ENCODE peak calls at places on chromosomes 5 and 9, in five cellular contexts. One of them, this sample, is unnamed.
A peak's percentile ranks its signal among the peaks of the same experiment; 100 is the strongest.

GRCh38 chr9:35574578-35575104 is 30.4 kb upstream of the TESK1 start:
- DNase-seq in EL: no peak
- DNase-seq in ureter: no peak
- DNase-seq in activated CD8-positive, alpha-beta memory T cell treated with anti-CD3 and anti-CD28 coated beads, Interleukin-2, amount 10 ng/mL, durations not matched to agents 7 days and 5 days: no peak
- DNase-seq in activated CD4-positive, alpha-beta T cell treated with anti-CD3 and anti-CD28 coated beads, Interleukin-2, amount 50 U/mL, for 1 hour: no peak
- DNase-seq in this sample: no peak

GRCh38 chr9:79975471-79976316 is 403.9 kb downstream of the TLE4 start:
- DNase-seq in activated CD4-positive, alpha-beta T cell treated with anti-CD3 and anti-CD28 coated beads, Interleukin-2, amount 50 U/mL, for 1 hour: no peak
- DNase-seq in ureter: peak; percentile 45
- DNase-seq in EL: no peak
- DNase-seq in activated CD8-positive, alpha-beta memory T cell treated with anti-CD3 and anti-CD28 coated beads, Interleukin-2, amount 10 ng/mL, durations not matched to agents 7 days and 5 days: no peak
- DNase-seq in this sample: no peak

GRCh38 chr5:37767251-37767650 is 72.6 kb downstream of the GDNF start:
- DNase-seq in activated CD4-positive, alpha-beta T cell treated with anti-CD3 and anti-CD28 coated beads, Interleukin-2, amount 50 U/mL, for 1 hour: no peak
- DNase-seq in EL: no peak
- DNase-seq in activated CD8-positive, alpha-beta memory T cell treated with anti-CD3 and anti-CD28 coated beads, Interleukin-2, amount 10 ng/mL, durations not matched to agents 7 days and 5 days: no peak
- DNase-seq in ureter: no peak
- DNase-seq in this sample: no peak

GRCh38 chr5:59588922-59589321 is 304.6 kb downstream of the PDE4D start:
- DNase-seq in activated CD8-positive, alpha-beta memory T cell treated with anti-CD3 and anti-CD28 coated beads, Interleukin-2, amount 10 ng/mL, durations not matched to agents 7 days and 5 days: no peak
- DNase-seq in ureter: no peak
- DNase-seq in EL: peak; percentile 44
- DNase-seq in activated CD4-positive, alpha-beta T cell treated with anti-CD3 and anti-CD28 coated beads, Interleukin-2, amount 50 U/mL, for 1 hour: no peak
- DNase-seq in this sample: peak; percentile 74

GRCh38 chr5:131272365-131273123 is 8.7 kb downstream of the CDC42SE2 start:
- DNase-seq in activated CD4-positive, alpha-beta T cell treated with anti-CD3 and anti-CD28 coated beads, Interleukin-2, amount 50 U/mL, for 1 hour: no peak
- DNase-seq in ureter: no peak
- DNase-seq in activated CD8-positive, alpha-beta memory T cell treated with anti-CD3 and anti-CD28 coated beads, Interleukin-2, amount 10 ng/mL, durations not matched to agents 7 days and 5 days: no peak
- DNase-seq in EL: peak; percentile 43
- DNase-seq in this sample: no peak

GRCh38 chr5:132486318-132487094 is 4.1 kb downstream of the IRF1 start:
- DNase-seq in activated CD4-positive, alpha-beta T cell treated with anti-CD3 and anti-CD28 coated beads, Interleukin-2, amount 50 U/mL, for 1 hour: no peak
- DNase-seq in EL: no peak
- DNase-seq in activated CD8-positive, alpha-beta memory T cell treated with anti-CD3 and anti-CD28 coated beads, Interleukin-2, amount 10 ng/mL, durations not matched to agents 7 days and 5 days: peak; percentile 41
- DNase-seq in ureter: no peak
- DNase-seq in this sample: no peak

GRCh38 chr9:80560976-80561375 is 989.2 kb downstream of the TLE4 start:
- DNase-seq in activated CD4-positive, alpha-beta T cell treated with anti-CD3 and anti-CD28 coated beads, Interleukin-2, amount 50 U/mL, for 1 hour: no peak
- DNase-seq in ureter: no peak
- DNase-seq in activated CD8-positive, alpha-beta memory T cell treated with anti-CD3 and anti-CD28 coated beads, Interleukin-2, amount 10 ng/mL, durations not matched to agents 7 days and 5 days: no peak
- DNase-seq in EL: no peak
- DNase-seq in this sample: no peak

GRCh38 chr5:14557203-14557725 is 24.3 kb upstream of the OTULINL start:
- DNase-seq in EL: no peak
- DNase-seq in activated CD4-positive, alpha-beta T cell treated with anti-CD3 and anti-CD28 coated beads, Interleukin-2, amount 50 U/mL, for 1 hour: no peak
- DNase-seq in ureter: no peak
- DNase-seq in activated CD8-positive, alpha-beta memory T cell treated with anti-CD3 and anti-CD28 coated beads, Interleukin-2, amount 10 ng/mL, durations not matched to agents 7 days and 5 days: no peak
- DNase-seq in this sample: no peak

GRCh38 chr9:131704195-131704983 is 35.5 kb downstream of the RAPGEF1 start:
- DNase-seq in ureter: no peak
- DNase-seq in activated CD8-positive, alpha-beta memory T cell treated with anti-CD3 and anti-CD28 coated beads, Interleukin-2, amount 10 ng/mL, durations not matched to agents 7 days and 5 days: no peak
- DNase-seq in EL: no peak
- DNase-seq in activated CD4-positive, alpha-beta T cell treated with anti-CD3 and anti-CD28 coated beads, Interleukin-2, amount 50 U/mL, for 1 hour: no peak
- DNase-seq in this sample: no peak

GRCh38 chr9:127166651-127167524 is 44.5 kb upstream of the ANGPTL2 start:
- DNase-seq in activated CD4-positive, alpha-beta T cell treated with anti-CD3 and anti-CD28 coated beads, Interleukin-2, amount 50 U/mL, for 1 hour: no peak
- DNase-seq in activated CD8-positive, alpha-beta memory T cell treated with anti-CD3 and anti-CD28 coated beads, Interleukin-2, amount 10 ng/mL, durations not matched to agents 7 days and 5 days: peak; percentile 19
- DNase-seq in ureter: no peak
- DNase-seq in EL: peak; percentile 40
- DNase-seq in this sample: peak; percentile 47

GRCh38 chr9:93958121-93958874 is 3.1 kb upstream of the BARX1 start:
- DNase-seq in activated CD8-positive, alpha-beta memory T cell treated with anti-CD3 and anti-CD28 coated beads, Interleukin-2, amount 10 ng/mL, durations not matched to agents 7 days and 5 days: no peak
- DNase-seq in activated CD4-positive, alpha-beta T cell treated with anti-CD3 and anti-CD28 coated beads, Interleukin-2, amount 50 U/mL, for 1 hour: no peak
- DNase-seq in EL: no peak
- DNase-seq in ureter: no peak
- DNase-seq in this sample: no peak

GRCh38 chr5:52682492-52682891 is 105.2 kb upstream of the ITGA1 start:
- DNase-seq in activated CD8-positive, alpha-beta memory T cell treated with anti-CD3 and anti-CD28 coated beads, Interleukin-2, amount 10 ng/mL, durations not matched to agents 7 days and 5 days: no peak
- DNase-seq in EL: no peak
- DNase-seq in ureter: no peak
- DNase-seq in activated CD4-positive, alpha-beta T cell treated with anti-CD3 and anti-CD28 coated beads, Interleukin-2, amount 50 U/mL, for 1 hour: no peak
- DNase-seq in this sample: no peak

GRCh38 chr5:124056326-124057160 is 544.6 kb downstream of the CSNK1G3 start:
- DNase-seq in activated CD8-positive, alpha-beta memory T cell treated with anti-CD3 and anti-CD28 coated beads, Interleukin-2, amount 10 ng/mL, durations not matched to agents 7 days and 5 days: no peak
- DNase-seq in activated CD4-positive, alpha-beta T cell treated with anti-CD3 and anti-CD28 coated beads, Interleukin-2, amount 50 U/mL, for 1 hour: no peak
- DNase-seq in ureter: no peak
- DNase-seq in EL: no peak
- DNase-seq in this sample: peak; percentile 75

GRCh38 chr9:133960568-133961129 is 31.5 kb downstream of the VAV2 start:
- DNase-seq in activated CD8-positive, alpha-beta memory T cell treated with anti-CD3 and anti-CD28 coated beads, Interleukin-2, amount 10 ng/mL, durations not matched to agents 7 days and 5 days: no peak
- DNase-seq in EL: no peak
- DNase-seq in ureter: no peak
- DNase-seq in activated CD4-positive, alpha-beta T cell treated with anti-CD3 and anti-CD28 coated beads, Interleukin-2, amount 50 U/mL, for 1 hour: no peak
- DNase-seq in this sample: no peak

GRCh38 chr5:160835376-160835775 is 16.6 kb downstream of the ATP10B start:
- DNase-seq in ureter: no peak
- DNase-seq in EL: no peak
- DNase-seq in activated CD8-positive, alpha-beta memory T cell treated with anti-CD3 and anti-CD28 coated beads, Interleukin-2, amount 10 ng/mL, durations not matched to agents 7 days and 5 days: no peak
- DNase-seq in activated CD4-positive, alpha-beta T cell treated with anti-CD3 and anti-CD28 coated beads, Interleukin-2, amount 50 U/mL, for 1 hour: no peak
- DNase-seq in this sample: no peak

GRCh38 chr9:6703898-6704639 is 53.7 kb upstream of the KDM4C start:
- DNase-seq in EL: peak; percentile 72
- DNase-seq in ureter: peak; percentile 90
- DNase-seq in activated CD4-positive, alpha-beta T cell treated with anti-CD3 and anti-CD28 coated beads, Interleukin-2, amount 50 U/mL, for 1 hour: peak; percentile 83
- DNase-seq in activated CD8-positive, alpha-beta memory T cell treated with anti-CD3 and anti-CD28 coated beads, Interleukin-2, amount 10 ng/mL, durations not matched to agents 7 days and 5 days: peak; percentile 92
- DNase-seq in this sample: peak; percentile 64

GRCh38 chr9:129023036-129023907 is 4.9 kb downstream of the SH3GLB2 start:
- DNase-seq in activated CD4-positive, alpha-beta T cell treated with anti-CD3 and anti-CD28 coated beads, Interleukin-2, amount 50 U/mL, for 1 hour: no peak
- DNase-seq in activated CD8-positive, alpha-beta memory T cell treated with anti-CD3 and anti-CD28 coated beads, Interleukin-2, amount 10 ng/mL, durations not matched to agents 7 days and 5 days: no peak
- DNase-seq in EL: peak; percentile 79
- DNase-seq in ureter: no peak
- DNase-seq in this sample: peak; percentile 70

GRCh38 chr9:36135791-36136276 is 699 bp upstream of the GLIPR2 start:
- DNase-seq in EL: no peak
- DNase-seq in activated CD4-positive, alpha-beta T cell treated with anti-CD3 and anti-CD28 coated beads, Interleukin-2, amount 50 U/mL, for 1 hour: no peak
- DNase-seq in ureter: no peak
- DNase-seq in activated CD8-positive, alpha-beta memory T cell treated with anti-CD3 and anti-CD28 coated beads, Interleukin-2, amount 10 ng/mL, durations not matched to agents 7 days and 5 days: no peak
- DNase-seq in this sample: no peak

GRCh38 chr9:13175732-13176131 is 103.8 kb downstream of the MPDZ start:
- DNase-seq in activated CD8-positive, alpha-beta memory T cell treated with anti-CD3 and anti-CD28 coated beads, Interleukin-2, amount 10 ng/mL, durations not matched to agents 7 days and 5 days: no peak
- DNase-seq in EL: no peak
- DNase-seq in activated CD4-positive, alpha-beta T cell treated with anti-CD3 and anti-CD28 coated beads, Interleukin-2, amount 50 U/mL, for 1 hour: no peak
- DNase-seq in ureter: no peak
- DNase-seq in this sample: no peak

GRCh38 chr9:98162638-98163037 is 29.8 kb downstream of the CORO2A start:
- DNase-seq in activated CD4-positive, alpha-beta T cell treated with anti-CD3 and anti-CD28 coated beads, Interleukin-2, amount 50 U/mL, for 1 hour: no peak
- DNase-seq in activated CD8-positive, alpha-beta memory T cell treated with anti-CD3 and anti-CD28 coated beads, Interleukin-2, amount 10 ng/mL, durations not matched to agents 7 days and 5 days: no peak
- DNase-seq in EL: no peak
- DNase-seq in ureter: peak; percentile 68
- DNase-seq in this sample: no peak

GRCh38 chr5:57695179-57695578 is 212.6 kb upstream of the ACTBL2 start:
- DNase-seq in activated CD4-positive, alpha-beta T cell treated with anti-CD3 and anti-CD28 coated beads, Interleukin-2, amount 50 U/mL, for 1 hour: no peak
- DNase-seq in activated CD8-positive, alpha-beta memory T cell treated with anti-CD3 and anti-CD28 coated beads, Interleukin-2, amount 10 ng/mL, durations not matched to agents 7 days and 5 days: no peak
- DNase-seq in ureter: no peak
- DNase-seq in EL: no peak
- DNase-seq in this sample: no peak

GRCh38 chr9:110030632-110031031 is 177.3 kb downstream of the C9orf152 start:
- DNase-seq in activated CD4-positive, alpha-beta T cell treated with anti-CD3 and anti-CD28 coated beads, Interleukin-2, amount 50 U/mL, for 1 hour: no peak
- DNase-seq in activated CD8-positive, alpha-beta memory T cell treated with anti-CD3 and anti-CD28 coated beads, Interleukin-2, amount 10 ng/mL, durations not matched to agents 7 days and 5 days: no peak
- DNase-seq in EL: peak; percentile 88
- DNase-seq in ureter: no peak
- DNase-seq in this sample: peak; percentile 67

GRCh38 chr5:133343196-133343595 is 269.1 kb downstream of the FSTL4 start:
- DNase-seq in EL: no peak
- DNase-seq in activated CD4-positive, alpha-beta T cell treated with anti-CD3 and anti-CD28 coated beads, Interleukin-2, amount 50 U/mL, for 1 hour: no peak
- DNase-seq in activated CD8-positive, alpha-beta memory T cell treated with anti-CD3 and anti-CD28 coated beads, Interleukin-2, amount 10 ng/mL, durations not matched to agents 7 days and 5 days: no peak
- DNase-seq in ureter: no peak
- DNase-seq in this sample: no peak

GRCh38 chr9:21996438-21996837 is 1.8 kb downstream of the CDKN2B-AS1 start:
- DNase-seq in activated CD4-positive, alpha-beta T cell treated with anti-CD3 and anti-CD28 coated beads, Interleukin-2, amount 50 U/mL, for 1 hour: no peak
- DNase-seq in EL: no peak
- DNase-seq in ureter: no peak
- DNase-seq in activated CD8-positive, alpha-beta memory T cell treated with anti-CD3 and anti-CD28 coated beads, Interleukin-2, amount 10 ng/mL, durations not matched to agents 7 days and 5 days: no peak
- DNase-seq in this sample: no peak

GRCh38 chr9:107049825-107050184 is 186.8 kb downstream of the ZNF462 start:
- DNase-seq in activated CD8-positive, alpha-beta memory T cell treated with anti-CD3 and anti-CD28 coated beads, Interleukin-2, amount 10 ng/mL, durations not matched to agents 7 days and 5 days: no peak
- DNase-seq in ureter: no peak
- DNase-seq in EL: no peak
- DNase-seq in activated CD4-positive, alpha-beta T cell treated with anti-CD3 and anti-CD28 coated beads, Interleukin-2, amount 50 U/mL, for 1 hour: no peak
- DNase-seq in this sample: no peak

GRCh38 chr5:7904170-7904569 is 35.2 kb downstream of the MTRR start:
- DNase-seq in ureter: no peak
- DNase-seq in activated CD8-positive, alpha-beta memory T cell treated with anti-CD3 and anti-CD28 coated beads, Interleukin-2, amount 10 ng/mL, durations not matched to agents 7 days and 5 days: no peak
- DNase-seq in activated CD4-positive, alpha-beta T cell treated with anti-CD3 and anti-CD28 coated beads, Interleukin-2, amount 50 U/mL, for 1 hour: no peak
- DNase-seq in EL: peak; percentile 89
- DNase-seq in this sample: peak; percentile 74

GRCh38 chr9:8489845-8490244 is 690.3 kb upstream of the DMAC1 start:
- DNase-seq in activated CD8-positive, alpha-beta memory T cell treated with anti-CD3 and anti-CD28 coated beads, Interleukin-2, amount 10 ng/mL, durations not matched to agents 7 days and 5 days: no peak
- DNase-seq in activated CD4-positive, alpha-beta T cell treated with anti-CD3 and anti-CD28 coated beads, Interleukin-2, amount 50 U/mL, for 1 hour: no peak
- DNase-seq in ureter: no peak
- DNase-seq in EL: no peak
- DNase-seq in this sample: no peak

GRCh38 chr5:1349246-1349645 is 4.3 kb upstream of the CLPTM1L start:
- DNase-seq in activated CD8-positive, alpha-beta memory T cell treated with anti-CD3 and anti-CD28 coated beads, Interleukin-2, amount 10 ng/mL, durations not matched to agents 7 days and 5 days: no peak
- DNase-seq in activated CD4-positive, alpha-beta T cell treated with anti-CD3 and anti-CD28 coated beads, Interleukin-2, amount 50 U/mL, for 1 hour: no peak
- DNase-seq in ureter: no peak
- DNase-seq in EL: no peak
- DNase-seq in this sample: no peak

GRCh38 chr9:93686880-93687236 is 110.5 kb downstream of the PHF2 start:
- DNase-seq in ureter: no peak
- DNase-seq in EL: no peak
- DNase-seq in activated CD8-positive, alpha-beta memory T cell treated with anti-CD3 and anti-CD28 coated beads, Interleukin-2, amount 10 ng/mL, durations not matched to agents 7 days and 5 days: no peak
- DNase-seq in activated CD4-positive, alpha-beta T cell treated with anti-CD3 and anti-CD28 coated beads, Interleukin-2, amount 50 U/mL, for 1 hour: no peak
- DNase-seq in this sample: no peak

GRCh38 chr9:78112004-78112403 is 80.4 kb upstream of the GNAQ start:
- DNase-seq in ureter: no peak
- DNase-seq in activated CD4-positive, alpha-beta T cell treated with anti-CD3 and anti-CD28 coated beads, Interleukin-2, amount 50 U/mL, for 1 hour: no peak
- DNase-seq in activated CD8-positive, alpha-beta memory T cell treated with anti-CD3 and anti-CD28 coated beads, Interleukin-2, amount 10 ng/mL, durations not matched to agents 7 days and 5 days: no peak
- DNase-seq in EL: no peak
- DNase-seq in this sample: no peak

GRCh38 chr9:134781895-134782294 is 98.7 kb upstream of the FCN2 start:
- DNase-seq in activated CD8-positive, alpha-beta memory T cell treated with anti-CD3 and anti-CD28 coated beads, Interleukin-2, amount 10 ng/mL, durations not matched to agents 7 days and 5 days: no peak
- DNase-seq in EL: no peak
- DNase-seq in activated CD4-positive, alpha-beta T cell treated with anti-CD3 and anti-CD28 coated beads, Interleukin-2, amount 50 U/mL, for 1 hour: no peak
- DNase-seq in ureter: no peak
- DNase-seq in this sample: no peak

GRCh38 chr5:161105563-161105962 is 253.6 kb upstream of the ATP10B start:
- DNase-seq in ureter: no peak
- DNase-seq in activated CD8-positive, alpha-beta memory T cell treated with anti-CD3 and anti-CD28 coated beads, Interleukin-2, amount 10 ng/mL, durations not matched to agents 7 days and 5 days: no peak
- DNase-seq in activated CD4-positive, alpha-beta T cell treated with anti-CD3 and anti-CD28 coated beads, Interleukin-2, amount 50 U/mL, for 1 hour: no peak
- DNase-seq in EL: no peak
- DNase-seq in this sample: peak; percentile 61

GRCh38 chr5:98840946-98841345 is 67.5 kb downstream of the RGMB start:
- DNase-seq in ureter: no peak
- DNase-seq in EL: no peak
- DNase-seq in activated CD4-positive, alpha-beta T cell treated with anti-CD3 and anti-CD28 coated beads, Interleukin-2, amount 50 U/mL, for 1 hour: no peak
- DNase-seq in activated CD8-positive, alpha-beta memory T cell treated with anti-CD3 and anti-CD28 coated beads, Interleukin-2, amount 10 ng/mL, durations not matched to agents 7 days and 5 days: no peak
- DNase-seq in this sample: no peak

GRCh38 chr5:36060516-36060885 is 6.2 kb downstream of the UGT3A2 start:
- DNase-seq in ureter: no peak
- DNase-seq in EL: no peak
- DNase-seq in activated CD4-positive, alpha-beta T cell treated with anti-CD3 and anti-CD28 coated beads, Interleukin-2, amount 50 U/mL, for 1 hour: no peak
- DNase-seq in activated CD8-positive, alpha-beta memory T cell treated with anti-CD3 and anti-CD28 coated beads, Interleukin-2, amount 10 ng/mL, durations not matched to agents 7 days and 5 days: no peak
- DNase-seq in this sample: no peak

GRCh38 chr5:10719965-10720364 is 41.1 kb downstream of the DAP start:
- DNase-seq in activated CD8-positive, alpha-beta memory T cell treated with anti-CD3 and anti-CD28 coated beads, Interleukin-2, amount 10 ng/mL, durations not matched to agents 7 days and 5 days: no peak
- DNase-seq in activated CD4-positive, alpha-beta T cell treated with anti-CD3 and anti-CD28 coated beads, Interleukin-2, amount 50 U/mL, for 1 hour: no peak
- DNase-seq in EL: peak; percentile 98
- DNase-seq in ureter: no peak
- DNase-seq in this sample: peak; percentile 95

GRCh38 chr9:112334319-112334828 is 955 bp upstream of the PTBP3 start:
- DNase-seq in ureter: peak; percentile 50
- DNase-seq in EL: peak; percentile 51
- DNase-seq in activated CD4-positive, alpha-beta T cell treated with anti-CD3 and anti-CD28 coated beads, Interleukin-2, amount 50 U/mL, for 1 hour: peak; percentile 45
- DNase-seq in activated CD8-positive, alpha-beta memory T cell treated with anti-CD3 and anti-CD28 coated beads, Interleukin-2, amount 10 ng/mL, durations not matched to agents 7 days and 5 days: peak; percentile 77
- DNase-seq in this sample: peak; percentile 38

GRCh38 chr9:127430415-127430814 is 6.2 kb downstream of the ZNF79 start:
- DNase-seq in activated CD8-positive, alpha-beta memory T cell treated with anti-CD3 and anti-CD28 coated beads, Interleukin-2, amount 10 ng/mL, durations not matched to agents 7 days and 5 days: no peak
- DNase-seq in ureter: no peak
- DNase-seq in EL: no peak
- DNase-seq in activated CD4-positive, alpha-beta T cell treated with anti-CD3 and anti-CD28 coated beads, Interleukin-2, amount 50 U/mL, for 1 hour: no peak
- DNase-seq in this sample: no peak

GRCh38 chr5:148511832-148512347 is 128.1 kb downstream of the FBXO38 start:
- DNase-seq in activated CD4-positive, alpha-beta T cell treated with anti-CD3 and anti-CD28 coated beads, Interleukin-2, amount 50 U/mL, for 1 hour: no peak
- DNase-seq in EL: no peak
- DNase-seq in ureter: no peak
- DNase-seq in activated CD8-positive, alpha-beta memory T cell treated with anti-CD3 and anti-CD28 coated beads, Interleukin-2, amount 10 ng/mL, durations not matched to agents 7 days and 5 days: no peak
- DNase-seq in this sample: no peak

GRCh38 chr5:82022499-82022898 is 50.7 kb downstream of the ATG10 start:
- DNase-seq in EL: no peak
- DNase-seq in activated CD4-positive, alpha-beta T cell treated with anti-CD3 and anti-CD28 coated beads, Interleukin-2, amount 50 U/mL, for 1 hour: no peak
- DNase-seq in ureter: no peak
- DNase-seq in activated CD8-positive, alpha-beta memory T cell treated with anti-CD3 and anti-CD28 coated beads, Interleukin-2, amount 10 ng/mL, durations not matched to agents 7 days and 5 days: no peak
- DNase-seq in this sample: no peak